ENCODE peak calls at places on chromosomes 11 and 22, in nine cellular contexts. X, G, R, S, N, U, J, L and O are unnamed samples.

GRCh38 chr22:22721681-22722309 is 77.4 kb downstream of the GGTLC2 start:
- DNase-seq in X (no peak), G (peak; percentile 32), R (no peak), S (peak; percentile 48), N (no peak), U (peak; percentile 74), J (no peak), L (no peak), O (no peak)

GRCh38 chr11:61482513-61482912 is 26.0 kb upstream of the LRRC10B start:
- DNase-seq in X (peak; percentile 81), G (peak; percentile 36), R (no peak), S (no peak), N (peak; percentile 20), U (peak; percentile 71), J (no peak), L (peak; percentile 33), O (no peak)

GRCh38 chr22:31490496-31490925 is 869 bp upstream of the EIF4ENIF1 start:
- DNase-seq in X (peak; percentile 60), G (peak; percentile 71), R (peak; percentile 61), S (peak; percentile 23), N (peak; percentile 67), U (peak; percentile 69), J (peak; percentile 43), L (peak; percentile 57), O (peak; percentile 40)

GRCh38 chr11:87394924-87395323 is 357.2 kb downstream of the TMEM135 start:
- DNase-seq in X (no peak), G (no peak), R (no peak), S (no peak), N (no peak), U (no peak), J (no peak), L (no peak), O (no peak)

GRCh38 chr22:29479417-29480261 is at the start of gene NEFH:
- DNase-seq in X (no peak), G (no peak), R (no peak), S (no peak), N (no peak), U (no peak), J (no peak), L (peak; percentile 21), O (no peak)

GRCh38 chr22:47784367-47784983 is 1022.0 kb downstream of the TBC1D22A start:
- DNase-seq in X (no peak), G (no peak), R (no peak), S (no peak), N (no peak), U (no peak), J (no peak), L (no peak), O (no peak)

GRCh38 chr11:47533690-47534135 is 19.2 kb downstream of the CELF1 start:
- DNase-seq in X (no peak), G (peak; percentile 45), R (no peak), S (no peak), N (no peak), U (no peak), J (no peak), L (no peak), O (peak; percentile 11)

GRCh38 chr22:41833369-41834004 is 582 bp downstream of the SREBF2 start:
- DNase-seq in X (peak; percentile 35), G (peak; percentile 23), R (peak; percentile 73), S (no peak), N (peak; percentile 43), U (peak; percentile 79), J (peak; percentile 24), L (peak; percentile 64), O (peak; percentile 41)

GRCh38 chr22:33582822-33583400 is 337.4 kb downstream of the LARGE1 start:
- DNase-seq in X (no peak), G (no peak), R (no peak), S (no peak), N (no peak), U (no peak), J (no peak), L (no peak), O (no peak)

GRCh38 chr11:35036642-35037041 is 102.3 kb upstream of the CD44 start:
- DNase-seq in X (no peak), G (no peak), R (no peak), S (no peak), N (no peak), U (no peak), J (no peak), L (no peak), O (no peak)

GRCh38 chr22:20107471-20107901 is 8.4 kb upstream of the RANBP1 start:
- DNase-seq in X (no peak), G (no peak), R (peak; percentile 42), S (no peak), N (no peak), U (no peak), J (no peak), L (no peak), O (no peak)

GRCh38 chr11:73325036-73325981 is 17.2 kb downstream of the ARHGEF17 start:
- DNase-seq in X (no peak), G (no peak), R (peak; percentile 58), S (no peak), N (no peak), U (no peak), J (no peak), L (no peak), O (no peak)